ENCODE peak calls at places on chromosomes 1 and 21, in four cellular contexts. N is heart left ventricle, D is IMR-90, L is transverse colon. G is an unnamed sample. For H3K4me1 and H3K9me3, the result is how much of the 10 kb centered on the place peaks cover.

GRCh38 chr21:38769253-38769780 is 36.4 kb upstream of the ETS2 start:
- DNase-seq in N (no peak), D (peak), L (no peak), G (no peak)

GRCh38 chr1:227894306-227894721 is 53.4 kb downstream of the WNT9A start:
- DNase-seq in N (peak), D (no peak), L (peak), G (peak)

GRCh38 chr21:38766987-38767722 is 38.6 kb upstream of the ETS2 start:
- DNase-seq in N (no peak), D (no peak), L (peak), G (no peak)

GRCh38 chr1:54253480-54253879 is 53.5 kb downstream of the MRPL37 start:
- DNase-seq in N (no peak), D (peak), L (no peak), G (no peak)

GRCh38 chr1:156684227-156684782 is 7.1 kb upstream of the NES start:
- DNase-seq in N (no peak), D (peak), L (no peak), G (no peak)

GRCh38 chr1:205111354-205111753 is 10.4 kb downstream of the RBBP5 start:
- DNase-seq in N (no peak), D (no peak), L (no peak), G (no peak)

GRCh38 chr1:215083408-215083961 is 948 bp downstream of the KCNK2 start:
- DNase-seq in N (no peak), D (peak), L (no peak), G (peak)

GRCh38 chr1:207336559-207337467 is 15.3 kb downstream of the CD55 start:
- DNase-seq in N (no peak), D (peak), L (no peak), G (no peak)

GRCh38 chr1:85445906-85446305 is 19.1 kb downstream of the DDAH1 start:
- DNase-seq in N (no peak), D (peak), L (no peak), G (no peak)

GRCh38 chr1:179925906-179926305 is 28.7 kb upstream of the CEP350 start:
- DNase-seq in N (no peak), D (no peak), L (no peak), G (no peak)

GRCh38 chr1:152743371-152744145 is 14.3 kb upstream of the KPRP start:
- DNase-seq in N (no peak), D (peak), L (no peak), G (no peak)

GRCh38 chr1:24639094-24639493 is 4.0 kb upstream of the SRRM1 start:
- DNase-seq in N (no peak), D (no peak), L (no peak), G (no peak)

GRCh38 chr1:110239491-110240430 is 29.6 kb downstream of the KCNC4 start:
- DNase-seq in N (no peak), D (no peak), L (no peak), G (no peak)

GRCh38 chr1:24191860-24192259 is 4.8 kb upstream of the IFNLR1 start:
- DNase-seq in N (no peak), D (peak), L (no peak), G (no peak)

GRCh38 chr1:67722292-67722944 is 37.4 kb downstream of the GADD45A start:
- DNase-seq in N (no peak), D (peak), L (no peak), G (no peak)

GRCh38 chr1:221868894-221869293 is 127.0 kb upstream of the DUSP10 start:
- DNase-seq in N (no peak), D (peak), L (no peak), G (no peak)

GRCh38 chr21:42621828-42622199 is 31.6 kb upstream of the PDE9A start:
- DNase-seq in N (no peak), D (no peak), L (no peak), G (no peak)

GRCh38 chr1:82161651-82162238 is 361.0 kb downstream of the ADGRL2 start:
- DNase-seq in N (no peak), D (no peak), L (peak), G (no peak)

GRCh38 chr21:46509760-46510159 is 51.1 kb downstream of the DIP2A start:
- DNase-seq in N (no peak), D (peak), L (peak), G (no peak)

GRCh38 chr1:13813398-13814012 is 113.5 kb downstream of the PRDM2 start:
- DNase-seq in N (no peak), D (no peak), L (no peak), G (peak)

GRCh38 chr1:169486281-169486904 is 649 bp upstream of the SLC19A2 start:
- DNase-seq in N (no peak), D (peak), L (no peak), G (no peak)

GRCh38 chr21:37380349-37381323 is 14.1 kb downstream of the DYRK1A start:
- DNase-seq in N (peak), D (no peak), L (no peak), G (peak)

DNA sequence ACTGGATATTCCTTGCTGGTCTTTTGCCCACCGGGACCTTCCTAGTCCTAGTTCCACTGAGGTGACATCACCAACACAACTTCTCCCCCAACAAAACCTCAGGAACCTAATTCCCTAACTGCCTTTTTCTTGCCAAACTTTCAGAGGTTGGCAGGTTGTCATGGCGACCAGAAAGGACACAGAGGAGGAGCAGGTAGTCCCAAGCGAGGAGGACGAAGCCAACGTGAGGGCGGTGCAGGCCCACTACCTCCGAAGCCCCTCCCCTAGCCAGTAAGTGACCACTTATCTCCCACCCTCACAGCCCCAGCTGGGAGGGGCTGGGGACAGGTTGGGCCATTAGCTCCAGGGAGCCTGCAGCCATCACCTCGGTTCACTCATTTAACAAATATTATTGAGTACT is 815 bp downstream of the STYXL2 start:
- DNase-seq in N (no peak), D (no peak), L (no peak), G (no peak)
- H3K4me1 ChIP-seq in N (under half), D (under half), L (under half), G (under half)

DNA sequence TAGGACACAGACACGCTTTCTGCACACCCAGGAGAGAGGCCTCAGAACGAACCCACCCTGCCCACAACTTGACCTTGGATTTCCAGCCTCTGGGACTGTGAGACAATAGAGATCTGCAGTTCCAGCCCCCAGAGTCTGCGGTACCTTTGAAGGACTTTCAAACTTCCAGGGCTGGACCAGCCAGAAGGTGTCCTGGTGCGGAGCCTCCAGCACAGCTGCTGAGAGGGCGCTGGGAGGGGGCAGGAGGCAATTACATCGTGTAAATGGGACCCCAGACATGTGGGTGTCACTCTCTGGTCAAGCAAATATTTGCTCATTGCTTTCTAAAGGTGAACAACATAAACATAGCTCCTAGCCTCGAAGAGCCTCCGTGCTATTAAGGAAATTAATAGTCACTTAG is 58.7 kb upstream of the ACTRT2 start:
- DNase-seq in N (no peak), D (no peak), L (no peak), G (no peak)
- H3K9me3 ChIP-seq in N (under half), D (half or more), L (under half), G (under half)

DNA sequence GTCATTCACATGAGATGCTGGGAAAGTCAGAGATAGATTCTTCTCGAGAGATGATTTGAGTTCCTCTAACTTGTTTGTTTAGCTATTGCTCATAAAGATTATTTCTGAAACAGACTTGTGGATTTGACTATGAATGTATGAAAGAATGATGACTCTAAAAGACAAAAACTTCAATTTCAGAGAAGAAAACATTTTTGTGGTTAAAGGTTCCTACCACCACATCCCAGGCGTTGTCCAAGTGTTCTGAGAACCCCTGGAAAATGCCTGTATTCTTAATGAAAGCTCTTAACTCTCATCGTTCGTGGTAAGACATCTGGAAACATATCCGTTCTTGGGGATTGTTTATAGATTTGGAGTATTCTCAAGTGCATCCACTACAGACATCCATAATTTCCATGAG is 228.7 kb downstream of the BARHL2 start:
- DNase-seq in N (no peak), D (peak), L (no peak), G (no peak)
- H3K4me1 ChIP-seq in N (under half), D (under half), L (under half), G (under half)

GRCh38 chr1:2951856-2952255 is 69.4 kb upstream of the ACTRT2 start:
- DNase-seq in N (no peak), D (no peak), L (no peak), G (no peak)
- H3K9me3 ChIP-seq in N (under half), D (under half), L (under half), G (under half)

GRCh38 chr1:192631749-192632148 is 4.2 kb upstream of the RGS13 start:
- DNase-seq in N (no peak), D (no peak), L (no peak), G (no peak)

GRCh38 chr1:192632188-192632587 is 3.8 kb upstream of the RGS13 start:
- DNase-seq in N (no peak), D (peak), L (no peak), G (no peak)

GRCh38 chr1:192628406-192629057 is 7.4 kb upstream of the RGS13 start:
- DNase-seq in N (no peak), D (no peak), L (no peak), G (no peak)

GRCh38 chr1:192629602-192630001 is 6.3 kb upstream of the RGS13 start:
- DNase-seq in N (no peak), D (no peak), L (no peak), G (no peak)

DNA sequence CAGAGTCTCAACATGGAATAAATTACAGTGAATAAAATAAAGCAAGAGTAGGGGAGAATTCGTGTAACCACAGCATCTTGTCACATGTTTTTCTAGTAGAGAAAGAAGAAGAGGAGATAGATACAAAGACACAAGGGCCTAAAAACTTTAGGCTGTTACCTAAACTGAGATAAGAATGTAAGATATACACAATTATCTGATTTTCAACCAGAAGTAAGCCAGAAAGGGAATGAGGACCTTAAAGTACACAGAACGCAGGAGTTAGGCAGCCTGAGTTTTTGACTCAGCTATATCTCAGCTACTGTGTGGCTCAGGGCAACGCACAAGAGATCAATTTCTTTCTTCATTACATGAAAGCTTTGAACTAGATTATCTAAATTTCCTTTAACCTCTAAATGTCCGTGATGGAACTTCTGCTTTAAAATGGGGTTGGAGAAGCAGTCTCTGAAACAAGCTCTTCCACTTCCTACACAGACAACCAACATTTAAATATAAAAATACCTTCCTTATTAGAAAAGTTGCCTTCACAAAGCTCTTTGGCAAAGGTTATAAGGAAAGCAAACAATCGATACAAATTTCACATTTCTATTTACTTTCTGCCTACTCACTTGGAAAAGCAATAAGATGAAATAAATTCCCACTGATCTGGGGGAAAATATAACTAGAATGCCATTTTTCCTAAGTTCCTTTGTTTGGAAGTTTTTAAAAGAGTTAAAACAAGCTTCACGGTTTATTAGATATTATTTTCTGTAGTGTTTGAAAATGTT is 5.2 kb upstream of the RGS13 start:
- DNase-seq in N (no peak), D (no peak), L (no peak), G (no peak)
- H3K4me1 ChIP-seq in N (under half), D (under half), L (under half), G (under half)